ENCODE peak calls at places on chromosomes 13 and 19, in nine cellular contexts. One of them, this sample, is unnamed.

GRCh38 chr13:94583926-94584325 is 12.0 kb downstream of the TGDS start:
- DNase-seq in ovary: no peak
- DNase-seq in IMR-90: no peak
- DNase-seq in heart left ventricle: no peak
- DNase-seq in esophagus squamous epithelium: no peak
- DNase-seq in gastrocnemius medialis: no peak
- DNase-seq in suprapubic skin: no peak
- DNase-seq in pancreas: no peak
- DNase-seq in K562: no peak
- DNase-seq in this sample: no peak

GRCh38 chr19:35013047-35013819 is 13.1 kb downstream of the GRAMD1A start:
- DNase-seq in pancreas: peak; percentile 78
- DNase-seq in suprapubic skin: peak; percentile 91
- DNase-seq in K562: peak; percentile 73
- DNase-seq in esophagus squamous epithelium: no peak
- DNase-seq in gastrocnemius medialis: peak; percentile 64
- DNase-seq in IMR-90: peak; percentile 57
- DNase-seq in heart left ventricle: peak; percentile 81
- DNase-seq in ovary: peak; percentile 69
- DNase-seq in this sample: peak; percentile 84

GRCh38 chr19:49596954-49597702 is 6.1 kb downstream of the PRR12 start:
- DNase-seq in heart left ventricle: no peak
- DNase-seq in gastrocnemius medialis: no peak
- DNase-seq in suprapubic skin: no peak
- DNase-seq in K562: peak; percentile 13
- DNase-seq in ovary: no peak
- DNase-seq in pancreas: peak; percentile 54
- DNase-seq in IMR-90: no peak
- DNase-seq in esophagus squamous epithelium: no peak
- DNase-seq in this sample: no peak

GRCh38 chr13:35354305-35354704 is 122.2 kb downstream of the MAB21L1 start:
- DNase-seq in heart left ventricle: no peak
- DNase-seq in suprapubic skin: no peak
- DNase-seq in pancreas: no peak
- DNase-seq in esophagus squamous epithelium: no peak
- DNase-seq in gastrocnemius medialis: no peak
- DNase-seq in K562: no peak
- DNase-seq in ovary: no peak
- DNase-seq in IMR-90: no peak
- DNase-seq in this sample: no peak

GRCh38 chr13:40438999-40439797 is 227.2 kb downstream of the FOXO1 start:
- DNase-seq in heart left ventricle: no peak
- DNase-seq in IMR-90: no peak
- DNase-seq in esophagus squamous epithelium: no peak
- DNase-seq in K562: no peak
- DNase-seq in suprapubic skin: no peak
- DNase-seq in pancreas: no peak
- DNase-seq in ovary: peak; percentile 36
- DNase-seq in gastrocnemius medialis: no peak
- DNase-seq in this sample: no peak

GRCh38 chr19:55546822-55547614 is 1.7 kb upstream of the SBK3 start:
- DNase-seq in suprapubic skin: no peak
- DNase-seq in K562: peak; percentile 60
- DNase-seq in esophagus squamous epithelium: no peak
- DNase-seq in pancreas: peak; percentile 37
- DNase-seq in ovary: no peak
- DNase-seq in gastrocnemius medialis: peak; percentile 94
- DNase-seq in IMR-90: peak; percentile 84
- DNase-seq in heart left ventricle: peak; percentile 92
- DNase-seq in this sample: peak; percentile 89

GRCh38 chr19:17510220-17510993 is 1.0 kb upstream of the PGLS start:
- DNase-seq in K562: no peak
- DNase-seq in suprapubic skin: no peak
- DNase-seq in ovary: no peak
- DNase-seq in pancreas: no peak
- DNase-seq in esophagus squamous epithelium: no peak
- DNase-seq in IMR-90: no peak
- DNase-seq in heart left ventricle: no peak
- DNase-seq in gastrocnemius medialis: no peak
- DNase-seq in this sample: no peak

GRCh38 chr19:53621885-53622710 is 9.7 kb upstream of the DPRX start:
- DNase-seq in suprapubic skin: no peak
- DNase-seq in IMR-90: no peak
- DNase-seq in ovary: no peak
- DNase-seq in K562: no peak
- DNase-seq in gastrocnemius medialis: no peak
- DNase-seq in pancreas: no peak
- DNase-seq in esophagus squamous epithelium: no peak
- DNase-seq in heart left ventricle: no peak
- DNase-seq in this sample: no peak

GRCh38 chr19:30406220-30406944 is 34.2 kb downstream of the ZNF536 start:
- DNase-seq in heart left ventricle: peak; percentile 39
- DNase-seq in suprapubic skin: no peak
- DNase-seq in gastrocnemius medialis: no peak
- DNase-seq in pancreas: no peak
- DNase-seq in ovary: no peak
- DNase-seq in K562: no peak
- DNase-seq in IMR-90: no peak
- DNase-seq in esophagus squamous epithelium: no peak
- DNase-seq in this sample: no peak

GRCh38 chr13:82330499-82330898 is 1551.8 kb downstream of the SLITRK1 start:
- DNase-seq in IMR-90: no peak
- DNase-seq in suprapubic skin: no peak
- DNase-seq in pancreas: no peak
- DNase-seq in esophagus squamous epithelium: no peak
- DNase-seq in gastrocnemius medialis: no peak
- DNase-seq in K562: peak; percentile 11
- DNase-seq in heart left ventricle: no peak
- DNase-seq in ovary: no peak
- DNase-seq in this sample: no peak

GRCh38 chr19:3284759-3285646 is 60.5 kb downstream of the CELF5 start:
- DNase-seq in heart left ventricle: peak; percentile 61
- DNase-seq in gastrocnemius medialis: peak; percentile 28
- DNase-seq in ovary: peak; percentile 100
- DNase-seq in K562: peak; percentile 89
- DNase-seq in suprapubic skin: peak; percentile 91
- DNase-seq in pancreas: peak; percentile 100
- DNase-seq in IMR-90: peak; percentile 37
- DNase-seq in esophagus squamous epithelium: no peak
- DNase-seq in this sample: peak; percentile 90

GRCh38 chr19:17475541-17476115 is 5.3 kb downstream of the SLC27A1 start:
- DNase-seq in pancreas: peak; percentile 80
- DNase-seq in esophagus squamous epithelium: no peak
- DNase-seq in heart left ventricle: peak; percentile 79
- DNase-seq in K562: no peak
- DNase-seq in gastrocnemius medialis: peak; percentile 83
- DNase-seq in suprapubic skin: no peak
- DNase-seq in IMR-90: peak; percentile 61
- DNase-seq in ovary: no peak
- DNase-seq in this sample: peak; percentile 64

GRCh38 chr19:33062902-33063301 is 1.8 kb downstream of the RHPN2 start:
- DNase-seq in K562: no peak
- DNase-seq in ovary: no peak
- DNase-seq in suprapubic skin: no peak
- DNase-seq in esophagus squamous epithelium: no peak
- DNase-seq in heart left ventricle: no peak
- DNase-seq in IMR-90: no peak
- DNase-seq in pancreas: no peak
- DNase-seq in gastrocnemius medialis: no peak
- DNase-seq in this sample: no peak

GRCh38 chr13:91247768-91248167 is 99.7 kb upstream of the MIR17HG start:
- DNase-seq in IMR-90: no peak
- DNase-seq in esophagus squamous epithelium: no peak
- DNase-seq in gastrocnemius medialis: no peak
- DNase-seq in ovary: no peak
- DNase-seq in suprapubic skin: no peak
- DNase-seq in pancreas: no peak
- DNase-seq in K562: no peak
- DNase-seq in heart left ventricle: no peak
- DNase-seq in this sample: no peak

GRCh38 chr19:53520547-53521372 is 17.2 kb upstream of the ZNF331 start:
- DNase-seq in gastrocnemius medialis: peak; percentile 94
- DNase-seq in esophagus squamous epithelium: peak; percentile 75
- DNase-seq in suprapubic skin: peak; percentile 96
- DNase-seq in IMR-90: peak; percentile 98
- DNase-seq in ovary: peak; percentile 98
- DNase-seq in pancreas: peak; percentile 95
- DNase-seq in K562: peak; percentile 65
- DNase-seq in heart left ventricle: peak; percentile 97
- DNase-seq in this sample: peak; percentile 95

GRCh38 chr13:44876782-44877324 is 112.4 kb downstream of the NUFIP1 start:
- DNase-seq in heart left ventricle: no peak
- DNase-seq in esophagus squamous epithelium: no peak
- DNase-seq in ovary: no peak
- DNase-seq in suprapubic skin: no peak
- DNase-seq in gastrocnemius medialis: no peak
- DNase-seq in IMR-90: no peak
- DNase-seq in K562: peak; percentile 48
- DNase-seq in pancreas: no peak
- DNase-seq in this sample: no peak

GRCh38 chr19:719636-720377 is 11.1 kb downstream of the PALM start:
- DNase-seq in ovary: peak; percentile 71
- DNase-seq in heart left ventricle: no peak
- DNase-seq in pancreas: no peak
- DNase-seq in IMR-90: no peak
- DNase-seq in K562: peak; percentile 86
- DNase-seq in esophagus squamous epithelium: no peak
- DNase-seq in gastrocnemius medialis: no peak
- DNase-seq in suprapubic skin: no peak
- DNase-seq in this sample: no peak
- H3K27ac ChIP-seq in ovary: peak overlapping the region; percentile 92
- H3K27ac ChIP-seq in heart left ventricle: peak overlapping the region; percentile 67
- H3K27ac ChIP-seq in pancreas: no peak overlapping the region
- H3K27ac ChIP-seq in IMR-90: no peak overlapping the region
- H3K27ac ChIP-seq in K562: no peak overlapping the region
- H3K27ac ChIP-seq in esophagus squamous epithelium: peak overlapping the region; percentile 70
- H3K27ac ChIP-seq in gastrocnemius medialis: peak overlapping the region; percentile 62
- H3K27ac ChIP-seq in suprapubic skin: peak overlapping the region; percentile 79
- H3K27ac ChIP-seq in this sample: peak overlapping the region; percentile 46

DNA sequence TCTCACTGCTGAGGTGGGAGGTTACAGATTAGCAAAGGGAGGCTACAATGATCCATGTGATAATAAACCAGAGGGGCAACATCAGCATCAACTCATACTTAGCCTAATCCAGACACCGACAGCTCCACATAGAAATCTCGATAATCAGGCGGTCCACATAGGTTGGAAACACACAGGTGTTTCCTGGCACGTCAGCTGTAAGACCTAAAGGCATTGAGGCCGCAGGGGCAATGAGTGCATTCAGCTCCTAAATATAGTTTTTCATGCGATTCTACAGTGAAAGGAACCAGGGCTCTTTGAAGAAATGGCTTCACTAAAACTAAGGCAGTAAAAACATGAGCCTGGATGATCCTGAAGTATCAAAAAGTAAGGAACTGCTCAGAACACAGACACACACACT is 19.3 kb downstream of the PLPP2 start:
- DNase-seq in IMR-90: no peak
- DNase-seq in heart left ventricle: no peak
- DNase-seq in suprapubic skin: no peak
- DNase-seq in gastrocnemius medialis: no peak
- DNase-seq in K562: peak; percentile 1
- DNase-seq in pancreas: no peak
- DNase-seq in esophagus squamous epithelium: no peak
- DNase-seq in ovary: no peak
- DNase-seq in this sample: no peak
- H3K4me1 ChIP-seq in IMR-90: no peaks in the 10 kb centered on the region
- H3K4me1 ChIP-seq in heart left ventricle: no peaks in the 10 kb centered on the region
- H3K4me1 ChIP-seq in suprapubic skin: peaks cover 8% of the 10 kb centered on the region
- H3K4me1 ChIP-seq in gastrocnemius medialis: no peaks in the 10 kb centered on the region
- H3K4me1 ChIP-seq in K562: no peaks in the 10 kb centered on the region
- H3K4me1 ChIP-seq in pancreas: no peaks in the 10 kb centered on the region
- H3K4me1 ChIP-seq in esophagus squamous epithelium: peaks cover 4% of the 10 kb centered on the region
- H3K4me1 ChIP-seq in ovary: no peaks in the 10 kb centered on the region
- H3K4me1 ChIP-seq in this sample: peaks cover 9% of the 10 kb centered on the region

GRCh38 chr13:84405286-84405685 is 523.0 kb upstream of the SLITRK1 start:
- DNase-seq in suprapubic skin: no peak
- DNase-seq in K562: no peak
- DNase-seq in pancreas: no peak
- DNase-seq in IMR-90: peak; percentile 64
- DNase-seq in esophagus squamous epithelium: no peak
- DNase-seq in heart left ventricle: no peak
- DNase-seq in ovary: no peak
- DNase-seq in gastrocnemius medialis: no peak
- DNase-seq in this sample: no peak
- TF ChIP-seq CTCF in suprapubic skin: no peak
- TF ChIP-seq CTCF in K562: no peak
- TF ChIP-seq CTCF in pancreas: no peak
- TF ChIP-seq CTCF in IMR-90: no peak
- TF ChIP-seq CTCF in esophagus squamous epithelium: no peak
- TF ChIP-seq CTCF in heart left ventricle: no peak
- TF ChIP-seq CTCF in ovary: no peak
- TF ChIP-seq CTCF in gastrocnemius medialis: no peak
- TF ChIP-seq CTCF in this sample: no peak

GRCh38 chr19:44696939-44697669 is 1.8 kb upstream of the CEACAM16 start:
- DNase-seq in IMR-90: no peak
- DNase-seq in ovary: no peak
- DNase-seq in gastrocnemius medialis: no peak
- DNase-seq in esophagus squamous epithelium: no peak
- DNase-seq in heart left ventricle: no peak
- DNase-seq in pancreas: peak; percentile 78
- DNase-seq in K562: no peak
- DNase-seq in suprapubic skin: no peak
- DNase-seq in this sample: no peak

GRCh38 chr19:44694184-44694579 is 4.8 kb upstream of the CEACAM16 start:
- DNase-seq in ovary: no peak
- DNase-seq in K562: peak; percentile 42
- DNase-seq in gastrocnemius medialis: no peak
- DNase-seq in pancreas: no peak
- DNase-seq in IMR-90: no peak
- DNase-seq in esophagus squamous epithelium: no peak
- DNase-seq in suprapubic skin: no peak
- DNase-seq in heart left ventricle: no peak
- DNase-seq in this sample: no peak

GRCh38 chr19:44698492-44699201 is at the start of gene CEACAM16:
- DNase-seq in IMR-90: no peak
- DNase-seq in heart left ventricle: no peak
- DNase-seq in esophagus squamous epithelium: no peak
- DNase-seq in suprapubic skin: no peak
- DNase-seq in ovary: no peak
- DNase-seq in pancreas: peak; percentile 59
- DNase-seq in K562: no peak
- DNase-seq in gastrocnemius medialis: no peak
- DNase-seq in this sample: no peak

GRCh38 chr19:44700547-44700946 is 1.6 kb downstream of the CEACAM16 start:
- DNase-seq in pancreas: no peak
- DNase-seq in gastrocnemius medialis: no peak
- DNase-seq in suprapubic skin: no peak
- DNase-seq in heart left ventricle: no peak
- DNase-seq in ovary: no peak
- DNase-seq in esophagus squamous epithelium: no peak
- DNase-seq in IMR-90: no peak
- DNase-seq in K562: no peak
- DNase-seq in this sample: no peak

DNA sequence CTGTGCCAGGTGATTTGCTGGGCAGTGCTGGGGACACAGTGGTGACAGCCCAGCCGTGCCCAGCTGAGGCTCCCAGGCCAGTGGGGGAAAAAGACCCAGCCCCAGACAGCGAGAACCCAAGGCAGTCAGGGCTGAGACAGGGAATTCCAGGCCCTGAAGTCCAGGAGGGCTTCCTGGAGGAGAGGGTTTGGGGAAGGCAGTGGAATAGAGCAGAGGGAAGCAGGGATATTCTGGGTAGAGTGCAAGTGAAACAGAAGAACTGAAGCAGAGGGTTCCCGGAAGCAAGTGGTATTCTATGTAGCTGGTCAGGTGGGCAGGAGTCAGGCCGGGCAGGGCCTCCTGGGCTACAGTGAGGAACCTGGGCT is 1.3 kb upstream of the CEACAM16 start:
- DNase-seq in suprapubic skin: no peak
- DNase-seq in K562: no peak
- DNase-seq in pancreas: no peak
- DNase-seq in heart left ventricle: no peak
- DNase-seq in IMR-90: no peak
- DNase-seq in esophagus squamous epithelium: no peak
- DNase-seq in ovary: no peak
- DNase-seq in gastrocnemius medialis: no peak
- DNase-seq in this sample: no peak
- H3K27ac ChIP-seq in suprapubic skin: no peak overlapping the region
- H3K27ac ChIP-seq in K562: no peak overlapping the region
- H3K27ac ChIP-seq in pancreas: no peak overlapping the region
- H3K27ac ChIP-seq in heart left ventricle: no peak overlapping the region
- H3K27ac ChIP-seq in IMR-90: no peak overlapping the region
- H3K27ac ChIP-seq in esophagus squamous epithelium: no peak overlapping the region
- H3K27ac ChIP-seq in ovary: no peak overlapping the region
- H3K27ac ChIP-seq in gastrocnemius medialis: no peak overlapping the region
- H3K27ac ChIP-seq in this sample: peak overlapping the region; percentile 10

This sample was measured in lower lobe of right lung.